ENCODE peak calls at places on chromosomes 16 and 17, in six cellular contexts. One of them, this sample, is unnamed.

GRCh38 chr17:39608142-39608541 is 422 bp upstream of the NEUROD2 start:
- DNase-seq in A549: no peak
- DNase-seq in stomach: no peak
- DNase-seq in GM12878: no peak
- DNase-seq in transverse colon: no peak
- DNase-seq in ovary: no peak
- DNase-seq in this sample: no peak

GRCh38 chr17:6138761-6139446 is 68.7 kb downstream of the WSCD1 start:
- DNase-seq in A549: no peak
- DNase-seq in stomach: no peak
- DNase-seq in GM12878: no peak
- DNase-seq in transverse colon: no peak
- DNase-seq in ovary: no peak
- DNase-seq in this sample: no peak

GRCh38 chr17:16273929-16274339 is 56.9 kb downstream of the PIGL start:
- DNase-seq in A549: no peak
- DNase-seq in stomach: no peak
- DNase-seq in GM12878: no peak
- DNase-seq in transverse colon: no peak
- DNase-seq in ovary: no peak
- DNase-seq in this sample: no peak

GRCh38 chr16:65771707-65772106 is 594.8 kb upstream of the CDH5 start:
- DNase-seq in A549: no peak
- DNase-seq in stomach: no peak
- DNase-seq in GM12878: no peak
- DNase-seq in transverse colon: no peak
- DNase-seq in ovary: no peak
- DNase-seq in this sample: no peak

GRCh38 chr16:55701442-55702319 is 45.9 kb downstream of the SLC6A2 start:
- DNase-seq in A549: peak; percentile 47
- DNase-seq in stomach: peak; percentile 76
- DNase-seq in GM12878: no peak
- DNase-seq in transverse colon: peak; percentile 54
- DNase-seq in ovary: peak; percentile 30
- DNase-seq in this sample: no peak

GRCh38 chr17:1203111-1203966 is 23.6 kb upstream of the ABR start:
- DNase-seq in A549: peak; percentile 79
- DNase-seq in stomach: peak; percentile 68
- DNase-seq in GM12878: no peak
- DNase-seq in transverse colon: peak; percentile 61
- DNase-seq in ovary: peak; percentile 67
- DNase-seq in this sample: peak; percentile 86

GRCh38 chr16:56481468-56482112 is 30.2 kb downstream of the OGFOD1 start:
- DNase-seq in A549: no peak
- DNase-seq in stomach: no peak
- DNase-seq in GM12878: no peak
- DNase-seq in transverse colon: no peak
- DNase-seq in ovary: no peak
- DNase-seq in this sample: no peak

GRCh38 chr17:15660077-15660476 is 24.0 kb downstream of the TRIM16 start:
- DNase-seq in A549: no peak
- DNase-seq in stomach: no peak
- DNase-seq in GM12878: no peak
- DNase-seq in transverse colon: no peak
- DNase-seq in ovary: no peak
- DNase-seq in this sample: no peak

GRCh38 chr17:2181206-2181983 is 122.2 kb downstream of the SMG6 start:
- DNase-seq in A549: no peak
- DNase-seq in stomach: no peak
- DNase-seq in GM12878: no peak
- DNase-seq in transverse colon: peak; percentile 52
- DNase-seq in ovary: peak; percentile 69
- DNase-seq in this sample: no peak

GRCh38 chr16:49776085-49776501 is 79.8 kb downstream of the ZNF423 start:
- DNase-seq in A549: no peak
- DNase-seq in stomach: no peak
- DNase-seq in GM12878: no peak
- DNase-seq in transverse colon: no peak
- DNase-seq in ovary: no peak
- DNase-seq in this sample: no peak

GRCh38 chr17:50501054-50501453 is 7.2 kb upstream of the MYCBPAP start:
- DNase-seq in A549: peak; percentile 54
- DNase-seq in stomach: peak; percentile 47
- DNase-seq in GM12878: no peak
- DNase-seq in transverse colon: peak; percentile 33
- DNase-seq in ovary: no peak
- DNase-seq in this sample: no peak

GRCh38 chr16:3091551-3091950 is 7.5 kb downstream of the ZSCAN10 start:
- DNase-seq in A549: no peak
- DNase-seq in stomach: no peak
- DNase-seq in GM12878: no peak
- DNase-seq in transverse colon: no peak
- DNase-seq in ovary: no peak
- DNase-seq in this sample: no peak

GRCh38 chr16:19884611-19885455 is at the start of gene GPRC5B:
- DNase-seq in A549: peak; percentile 46
- DNase-seq in stomach: peak; percentile 60
- DNase-seq in GM12878: no peak
- DNase-seq in transverse colon: peak; percentile 34
- DNase-seq in ovary: peak; percentile 62
- DNase-seq in this sample: peak; percentile 90

GRCh38 chr17:78532922-78533640 is 44.1 kb downstream of the DNAH17 start:
- DNase-seq in A549: peak; percentile 88
- DNase-seq in stomach: no peak
- DNase-seq in GM12878: no peak
- DNase-seq in transverse colon: no peak
- DNase-seq in ovary: no peak
- DNase-seq in this sample: no peak

GRCh38 chr16:19645557-19645981 is 72.5 kb downstream of the KNOP1 start:
- DNase-seq in A549: no peak
- DNase-seq in stomach: no peak
- DNase-seq in GM12878: no peak
- DNase-seq in transverse colon: peak; percentile 20
- DNase-seq in ovary: peak; percentile 77
- DNase-seq in this sample: peak; percentile 37

DNA sequence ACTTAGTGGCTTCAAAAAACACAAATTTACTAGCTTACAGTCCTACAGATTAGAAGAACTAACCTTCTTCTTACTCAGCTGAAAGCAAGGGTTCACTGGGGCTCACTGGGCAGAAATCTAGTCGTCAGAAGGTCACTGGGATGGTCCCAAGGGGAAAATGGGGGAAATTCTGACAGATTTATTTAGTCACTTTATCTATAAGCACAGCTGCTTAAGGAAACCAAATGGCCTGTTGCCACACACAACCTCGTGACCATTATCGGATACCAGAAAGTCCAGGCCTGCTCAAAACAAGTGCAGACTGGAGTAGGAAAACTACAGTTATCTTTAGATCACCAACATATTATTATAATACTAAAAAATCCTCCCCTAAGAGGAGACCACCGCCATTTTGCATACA is 374.6 kb upstream of the ASIC2 start:
- DNase-seq in A549: no peak
- DNase-seq in stomach: no peak
- DNase-seq in GM12878: no peak
- DNase-seq in transverse colon: no peak
- DNase-seq in ovary: peak; percentile 42
- DNase-seq in this sample: no peak
- TF ChIP-seq EP300 in A549: no peak
- TF ChIP-seq EP300 in stomach: no peak
- TF ChIP-seq EP300 in GM12878: no peak
- TF ChIP-seq EP300 in transverse colon: no peak
- TF ChIP-seq EP300 in ovary: no peak
- TF ChIP-seq EP300 in this sample: no peak

GRCh38 chr17:29589524-29590260 is at the start of gene GIT1:
- DNase-seq in A549: peak; percentile 85
- DNase-seq in stomach: peak; percentile 90
- DNase-seq in GM12878: no peak
- DNase-seq in transverse colon: peak; percentile 90
- DNase-seq in ovary: peak; percentile 86
- DNase-seq in this sample: peak; percentile 92
- H3K4me1 ChIP-seq in A549: peaks cover 56% of the 10 kb centered on the region
- H3K4me1 ChIP-seq in stomach: peaks cover 85% of the 10 kb centered on the region
- H3K4me1 ChIP-seq in GM12878: peaks cover 53% of the 10 kb centered on the region
- H3K4me1 ChIP-seq in transverse colon: peaks cover 63% of the 10 kb centered on the region
- H3K4me1 ChIP-seq in ovary: peaks cover 29% of the 10 kb centered on the region
- H3K4me1 ChIP-seq in this sample: peaks cover 77% of the 10 kb centered on the region

GRCh38 chr16:9128346-9129342 is 37.2 kb downstream of the HAPSTR1 start:
- DNase-seq in A549: no peak
- DNase-seq in stomach: no peak
- DNase-seq in GM12878: no peak
- DNase-seq in transverse colon: no peak
- DNase-seq in ovary: no peak
- DNase-seq in this sample: no peak
- H3K27ac ChIP-seq in A549: peak overlapping the region; percentile 74
- H3K27ac ChIP-seq in stomach: peak overlapping the region; percentile 61
- H3K27ac ChIP-seq in GM12878: peak overlapping the region; percentile 66
- H3K27ac ChIP-seq in transverse colon: no peak overlapping the region
- H3K27ac ChIP-seq in ovary: no peak overlapping the region
- H3K27ac ChIP-seq in this sample: peak overlapping the region; percentile 66

DNA sequence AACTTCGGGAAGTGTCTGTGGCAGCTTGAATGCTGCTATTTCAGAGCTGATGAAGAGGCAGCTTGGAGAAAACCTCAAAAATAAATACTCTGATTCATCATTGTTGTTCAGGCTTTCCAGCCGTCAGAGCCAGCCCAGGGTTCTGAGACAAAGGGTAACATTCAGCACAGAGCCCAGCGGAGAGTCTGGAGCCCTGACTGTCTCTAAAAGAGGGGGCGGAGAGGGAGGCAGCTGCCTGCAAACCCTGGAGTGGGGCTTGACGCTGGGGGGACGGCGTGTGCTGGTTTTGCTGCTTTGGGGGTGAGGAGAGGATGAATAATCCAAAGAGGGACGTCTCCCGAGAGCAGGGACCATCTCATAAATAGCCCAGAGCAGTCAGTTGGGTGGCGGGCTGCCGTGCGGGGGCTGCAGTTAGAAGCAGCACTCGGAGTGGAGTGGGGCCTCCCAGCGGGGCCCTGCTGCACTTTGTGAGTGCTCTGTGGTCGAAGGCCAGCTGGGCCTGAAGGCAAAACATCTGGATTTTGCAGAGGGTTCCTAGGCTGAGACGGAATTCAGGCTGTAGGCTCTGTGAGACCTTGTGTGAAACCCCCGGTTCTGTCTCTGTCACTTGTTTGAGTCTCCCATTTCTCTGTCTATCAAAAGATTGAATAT is 237.8 kb downstream of the PRKCA start:
- DNase-seq in A549: no peak
- DNase-seq in stomach: no peak
- DNase-seq in GM12878: no peak
- DNase-seq in transverse colon: no peak
- DNase-seq in ovary: peak; percentile 54
- DNase-seq in this sample: peak; percentile 73
- TF ChIP-seq EP300 in A549: no peak
- TF ChIP-seq EP300 in stomach: no peak
- TF ChIP-seq EP300 in GM12878: no peak
- TF ChIP-seq EP300 in transverse colon: no peak
- TF ChIP-seq EP300 in ovary: no peak
- TF ChIP-seq EP300 in this sample: no peak

GRCh38 chr17:63707151-63707550 is 7.2 kb upstream of the LIMD2 start:
- DNase-seq in A549: no peak
- DNase-seq in stomach: no peak
- DNase-seq in GM12878: no peak
- DNase-seq in transverse colon: no peak
- DNase-seq in ovary: no peak
- DNase-seq in this sample: no peak

GRCh38 chr17:63705657-63706056 is 5.7 kb upstream of the LIMD2 start:
- DNase-seq in A549: no peak
- DNase-seq in stomach: no peak
- DNase-seq in GM12878: no peak
- DNase-seq in transverse colon: no peak
- DNase-seq in ovary: no peak
- DNase-seq in this sample: no peak

GRCh38 chr17:63704259-63704576 is 4.3 kb upstream of the LIMD2 start:
- DNase-seq in A549: no peak
- DNase-seq in stomach: no peak
- DNase-seq in GM12878: no peak
- DNase-seq in transverse colon: no peak
- DNase-seq in ovary: no peak
- DNase-seq in this sample: no peak

GRCh38 chr17:63704836-63705235 is 4.9 kb upstream of the LIMD2 start:
- DNase-seq in A549: no peak
- DNase-seq in stomach: no peak
- DNase-seq in GM12878: no peak
- DNase-seq in transverse colon: no peak
- DNase-seq in ovary: no peak
- DNase-seq in this sample: no peak

DNA sequence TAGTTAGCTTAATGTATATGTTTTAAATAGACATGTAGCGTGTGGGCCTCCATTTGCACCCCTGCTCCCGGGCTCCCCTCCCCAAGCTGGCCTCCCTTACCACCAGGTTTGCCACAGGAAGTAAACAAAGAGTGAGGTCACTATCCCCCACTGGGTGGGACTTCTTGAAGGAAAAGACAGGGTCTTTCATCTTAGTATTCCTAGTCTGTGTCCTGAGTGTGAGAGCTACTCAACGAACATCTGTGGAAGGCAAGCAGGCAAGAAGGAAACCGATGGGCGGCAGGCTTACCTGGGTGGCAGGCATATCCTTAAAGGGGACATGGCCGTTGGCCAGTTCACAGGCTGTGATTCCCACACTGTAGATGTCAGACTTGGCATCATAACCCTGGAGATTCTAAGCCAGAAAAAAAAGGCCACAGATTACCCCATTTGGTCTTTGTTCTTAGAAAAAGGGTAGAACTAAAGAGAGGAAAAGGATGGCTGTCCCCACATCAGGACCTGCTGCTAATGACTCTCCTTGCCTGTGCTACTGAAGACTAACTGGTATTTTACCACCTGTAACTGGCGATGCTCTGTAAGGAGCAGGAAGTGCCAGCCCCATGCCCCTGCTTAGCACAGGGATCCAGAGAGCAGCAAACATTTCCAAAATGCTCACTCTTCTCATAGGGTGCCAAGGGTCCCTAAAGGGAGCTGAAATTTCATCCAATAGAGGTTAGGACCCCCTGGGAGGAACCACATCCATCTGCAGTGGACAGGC is 6.6 kb upstream of the LIMD2 start:
- DNase-seq in A549: no peak
- DNase-seq in stomach: no peak
- DNase-seq in GM12878: no peak
- DNase-seq in transverse colon: no peak
- DNase-seq in ovary: no peak
- DNase-seq in this sample: no peak
- H3K4me1 ChIP-seq in A549: no peaks in the 10 kb centered on the region
- H3K4me1 ChIP-seq in stomach: peaks cover 14% of the 10 kb centered on the region
- H3K4me1 ChIP-seq in GM12878: peaks cover 7% of the 10 kb centered on the region
- H3K4me1 ChIP-seq in transverse colon: peaks cover 4% of the 10 kb centered on the region
- H3K4me1 ChIP-seq in ovary: no peaks in the 10 kb centered on the region
- H3K4me1 ChIP-seq in this sample: peaks cover 10% of the 10 kb centered on the region

This sample was measured in upper lobe of left lung.